ENCODE peak calls at places on chromosomes 12 and 14, in eight cellular contexts. T, J, O, Y, X, M, H and D are unnamed samples. For H3K4me1, the result is how much of the 10 kb centered on the place peaks cover.

GRCh38 chr12:63450821-63451220 is 217.5 kb downstream of the DPY19L2 start:
- DNase-seq in T (no peak), J (no peak), O (no peak), Y (no peak), X (no peak), M (no peak), H (no peak), D (no peak)

GRCh38 chr12:105229446-105229845 is 6.5 kb downstream of the APPL2 start:
- DNase-seq in T (no peak), J (no peak), O (no peak), Y (no peak), X (no peak), M (no peak), H (no peak), D (no peak)

GRCh38 chr12:64779349-64779974 is 20.3 kb upstream of the GNS start:
- DNase-seq in T (no peak), J (no peak), O (no peak), Y (no peak), X (no peak), M (peak), H (no peak), D (no peak)

GRCh38 chr12:26648584-26648983 is 184.4 kb downstream of the ITPR2 start:
- DNase-seq in T (no peak), J (no peak), O (no peak), Y (peak), X (no peak), M (no peak), H (no peak), D (no peak)

GRCh38 chr12:116398193-116398592 is 120.7 kb upstream of the MED13L start:
- DNase-seq in T (no peak), J (no peak), O (no peak), Y (no peak), X (no peak), M (no peak), H (no peak), D (no peak)

GRCh38 chr12:106527356-106527755 is 55.4 kb upstream of the RFX4 start:
- DNase-seq in T (no peak), J (no peak), O (no peak), Y (no peak), X (no peak), M (no peak), H (no peak), D (no peak)

GRCh38 chr12:26150737-26151450 is 26.1 kb upstream of the BHLHE41 start:
- DNase-seq in T (no peak), J (no peak), O (no peak), Y (no peak), X (no peak), M (no peak), H (no peak), D (no peak)

GRCh38 chr14:22333408-22334274 is 255.4 kb downstream of the DAD1 start:
- DNase-seq in T (no peak), J (no peak), O (peak), Y (peak), X (peak), M (peak), H (no peak), D (no peak)

GRCh38 chr12:94788298-94788697 is 137.9 kb upstream of the TMCC3 start:
- DNase-seq in T (no peak), J (no peak), O (no peak), Y (no peak), X (no peak), M (no peak), H (no peak), D (no peak)

GRCh38 chr14:101108579-101109346 is 205.2 kb upstream of the RTL1 start:
- DNase-seq in T (peak), J (no peak), O (peak), Y (no peak), X (no peak), M (no peak), H (no peak), D (peak)

GRCh38 chr14:51157012-51157411 is 62.1 kb upstream of the TRIM9 start:
- DNase-seq in T (no peak), J (no peak), O (no peak), Y (peak), X (no peak), M (no peak), H (no peak), D (no peak)

GRCh38 chr14:51860164-51860835 is at the start of gene GNG2:
- DNase-seq in T (peak), J (peak), O (peak), Y (peak), X (peak), M (peak), H (no peak), D (peak)

GRCh38 chr12:127145929-127146789 is 1120.8 kb upstream of the TMEM132C start:
- DNase-seq in T (peak), J (no peak), O (peak), Y (peak), X (peak), M (peak), H (no peak), D (peak)

GRCh38 chr12:68612245-68612644 is 1.5 kb downstream of the RAP1B start:
- DNase-seq in T (no peak), J (no peak), O (no peak), Y (no peak), X (no peak), M (no peak), H (no peak), D (no peak)

GRCh38 chr14:94941311-94941710 is 171.4 kb upstream of the GSC start:
- DNase-seq in T (no peak), J (no peak), O (no peak), Y (no peak), X (no peak), M (no peak), H (no peak), D (no peak)

GRCh38 chr14:24238123-24238522 is 4.3 kb downstream of the TINF2 start:
- DNase-seq in T (no peak), J (no peak), O (no peak), Y (no peak), X (no peak), M (no peak), H (no peak), D (peak)

GRCh38 chr12:115440438-115440837 is 756.5 kb upstream of the TBX3 start:
- DNase-seq in T (no peak), J (no peak), O (peak), Y (peak), X (no peak), M (peak), H (no peak), D (no peak)

GRCh38 chr12:79685068-79685467 is 5.7 kb downstream of the PAWR start:
- DNase-seq in T (no peak), J (no peak), O (no peak), Y (peak), X (no peak), M (no peak), H (no peak), D (no peak)
- H3K4me1 ChIP-seq in T (under half), J (under half), O (half or more), Y (half or more), X (under half), M (under half), H (under half), D (under half)

DNA sequence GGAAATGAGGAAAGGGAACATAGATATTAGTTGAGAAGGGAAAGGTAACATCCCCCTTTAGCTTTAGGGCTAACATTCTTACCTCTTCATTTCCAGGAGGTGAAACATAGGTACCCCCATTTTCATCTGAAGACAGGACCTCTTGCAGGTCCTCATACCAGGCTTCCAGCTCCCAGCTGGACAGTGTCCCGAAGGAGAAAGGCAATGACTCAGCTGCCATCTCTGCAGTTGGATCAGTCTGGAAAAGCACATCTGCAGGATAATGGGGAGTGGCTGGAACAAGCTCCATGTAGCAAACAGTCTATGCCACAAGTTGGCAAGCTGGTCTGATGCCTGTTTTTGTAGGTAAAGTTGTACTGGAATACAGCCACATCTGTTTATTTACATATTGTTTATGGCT is 3.1 kb downstream of the DDIT3 start:
- DNase-seq in T (no peak), J (no peak), O (no peak), Y (peak), X (no peak), M (peak), H (no peak), D (no peak)
- TF ChIP-seq POLR2A in T (no peak), J (no peak), O (no peak), Y (no peak), X (no peak), M (no peak), H (no peak), D (no peak)

GRCh38 chr14:76115010-76115422 is 36.7 kb upstream of the GPATCH2L start:
- DNase-seq in T (no peak), J (no peak), O (no peak), Y (no peak), X (no peak), M (no peak), H (no peak), D (no peak)
- TF ChIP-seq CTCF in T (no peak), J (peak), O (no peak), Y (no peak), X (no peak), M (no peak), H (peak), D (no peak)

GRCh38 chr12:113062502-113063395 is 6.2 kb downstream of the DTX1 start:
- DNase-seq in T (no peak), J (no peak), O (no peak), Y (no peak), X (no peak), M (no peak), H (no peak), D (peak)
- H3K4me1 ChIP-seq in T (under half), J (under half), O (under half), Y (under half), X (under half), M (under half), H (under half), D (under half)

GRCh38 chr14:75258803-75259509 is 19.7 kb upstream of the FOS start:
- DNase-seq in T (peak), J (peak), O (peak), Y (peak), X (peak), M (peak), H (peak), D (peak)

GRCh38 chr14:75257241-75257640 is 21.4 kb upstream of the FOS start:
- DNase-seq in T (no peak), J (no peak), O (no peak), Y (no peak), X (no peak), M (no peak), H (no peak), D (no peak)

GRCh38 chr14:75259946-75260545 is 18.6 kb upstream of the FOS start:
- DNase-seq in T (no peak), J (no peak), O (no peak), Y (no peak), X (no peak), M (no peak), H (no peak), D (no peak)

GRCh38 chr14:75258079-75258802 is 20.4 kb upstream of the FOS start:
- DNase-seq in T (peak), J (no peak), O (peak), Y (no peak), X (peak), M (peak), H (no peak), D (peak)

DNA sequence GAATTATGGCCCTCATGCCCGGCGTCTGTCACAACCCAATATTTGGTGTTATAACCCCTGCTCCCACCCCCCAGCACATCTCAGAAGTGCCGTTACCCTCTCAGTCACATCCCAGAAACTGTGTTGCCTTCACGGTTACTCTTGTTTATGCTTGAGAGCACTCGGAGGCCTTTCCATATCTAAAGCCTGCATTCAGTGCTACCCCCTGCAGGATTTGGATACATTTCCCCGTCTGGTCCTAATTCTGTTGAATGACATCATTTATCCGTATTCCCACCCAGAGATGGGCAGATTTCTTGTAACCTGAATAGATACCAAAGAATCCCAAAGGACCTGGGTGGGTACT is 19.1 kb upstream of the FOS start:
- DNase-seq in T (no peak), J (no peak), O (no peak), Y (no peak), X (no peak), M (no peak), H (no peak), D (no peak)
- TF ChIP-seq POLR2A in T (no peak), J (no peak), O (no peak), Y (no peak), X (no peak), M (no peak), H (no peak), D (no peak)

GRCh38 chr14:55760801-55761200 is 180.8 kb downstream of the KTN1 start:
- DNase-seq in T (no peak), J (no peak), O (no peak), Y (no peak), X (no peak), M (no peak), H (no peak), D (no peak)
- TF ChIP-seq CTCF in T (no peak), J (no peak), O (no peak), Y (no peak), X (no peak), M (no peak), H (no peak), D (no peak)

GRCh38 chr12:57840701-57841100 is 5.8 kb downstream of the CTDSP2 start:
- DNase-seq in T (no peak), J (no peak), O (peak), Y (no peak), X (no peak), M (peak), H (no peak), D (no peak)
- H3K4me1 ChIP-seq in T (under half), J (half or more), O (half or more), Y (half or more), X (half or more), M (half or more), H (under half), D (half or more)

GRCh38 chr12:44779766-44780165 is 96.3 kb downstream of the NELL2 start:
- DNase-seq in T (no peak), J (no peak), O (no peak), Y (no peak), X (no peak), M (no peak), H (no peak), D (no peak)
- TF ChIP-seq POLR2A in T (no peak), J (no peak), O (no peak), Y (no peak), X (no peak), M (no peak), H (no peak), D (no peak)